ENCODE peak calls at places on chromosomes 6 and 20, in ten cellular contexts. O is fibroblast of pulmonary artery; N is left ventricle myocardium superior; A is activated gamma-delta T cell treated with anti-CD3 and anti-CD28 coated beads, Interleukin-2, amount 50 U/mL, for 16 hours; E is memory B cell; H is NCI-H2029 treated with DMSO at 0.1 percent for 48 hours; R is stomach; B is NCI-H146; L is HTR-8/SVneo; K is stimulated activated CD4-positive, alpha-beta T cell treated with anti-CD3 and anti-CD28 coated beads, Interleukin-1b, Interleukin-23, amount 100 ng/mL, for 24 hours. Y is an unnamed sample.

GRCh38 chr6:145830612-145831011 is 16.0 kb upstream of the FBXO30 start:
- DNase-seq in O (no peak), N (no peak), A (no peak), E (no peak), H (no peak), R (no peak), B (no peak), L (no peak), K (no peak), Y (no peak)

GRCh38 chr6:3372184-3372846 is 84.5 kb downstream of the SLC22A23 start:
- DNase-seq in O (no peak), N (no peak), A (no peak), E (no peak), H (no peak), R (no peak), B (no peak), L (no peak), K (no peak), Y (no peak)

GRCh38 chr20:25341716-25342680 is 48.6 kb downstream of the ABHD12 start:
- DNase-seq in O (peak), N (no peak), A (no peak), E (no peak), H (peak), R (no peak), B (peak), L (no peak), K (no peak), Y (no peak)

GRCh38 chr6:43086022-43086658 is 10.0 kb downstream of the PTK7 start:
- DNase-seq in O (no peak), N (no peak), A (no peak), E (no peak), H (no peak), R (no peak), B (no peak), L (no peak), K (peak), Y (no peak)

GRCh38 chr20:50286609-50287008 is 96.0 kb downstream of the CEBPB start:
- DNase-seq in O (peak), N (peak), A (no peak), E (no peak), H (no peak), R (no peak), B (no peak), L (peak), K (no peak), Y (peak)

GRCh38 chr20:20034486-20034885 is 17.3 kb downstream of the NAA20 start:
- DNase-seq in O (no peak), N (no peak), A (no peak), E (no peak), H (no peak), R (no peak), B (no peak), L (no peak), K (no peak), Y (no peak)

GRCh38 chr6:142474446-142475289 is 172.9 kb downstream of the ADGRG6 start:
- DNase-seq in O (peak), N (no peak), A (no peak), E (peak), H (peak), R (peak), B (peak), L (peak), K (no peak), Y (peak)

GRCh38 chr6:113879186-113880096 is 22.3 kb downstream of the MARCKS start:
- DNase-seq in O (peak), N (no peak), A (no peak), E (peak), H (peak), R (peak), B (peak), L (peak), K (no peak), Y (no peak)

GRCh38 chr20:50191065-50191565 is 485 bp downstream of the CEBPB start:
- DNase-seq in O (no peak), N (peak), A (peak), E (peak), H (no peak), R (peak), B (peak), L (no peak), K (peak), Y (no peak)

GRCh38 chr6:165686966-165687365 is 23.9 kb upstream of the PDE10A start:
- DNase-seq in O (no peak), N (no peak), A (no peak), E (no peak), H (no peak), R (no peak), B (no peak), L (no peak), K (no peak), Y (no peak)

GRCh38 chr6:156601156-156601820 is 175.9 kb upstream of the ARID1B start:
- DNase-seq in O (no peak), N (no peak), A (no peak), E (no peak), H (no peak), R (no peak), B (no peak), L (no peak), K (no peak), Y (no peak)

GRCh38 chr6:80767808-80768207 is 661.3 kb downstream of the BCKDHB start:
- DNase-seq in O (peak), N (peak), A (no peak), E (no peak), H (no peak), R (no peak), B (no peak), L (peak), K (no peak), Y (peak)

GRCh38 chr6:36838896-36839818 is at the start of gene CPNE5:
- DNase-seq in O (no peak), N (peak), A (no peak), E (no peak), H (no peak), R (no peak), B (peak), L (no peak), K (no peak), Y (no peak)

GRCh38 chr6:44530209-44530909 is 142.9 kb downstream of the CDC5L start:
- DNase-seq in O (no peak), N (no peak), A (no peak), E (no peak), H (no peak), R (no peak), B (no peak), L (no peak), K (no peak), Y (no peak)

GRCh38 chr20:46270977-46271744 is 37.1 kb downstream of the CDH22 start:
- DNase-seq in O (no peak), N (no peak), A (no peak), E (no peak), H (no peak), R (no peak), B (peak), L (no peak), K (no peak), Y (no peak)

GRCh38 chr20:63183422-63184146 is 32.3 kb downstream of the YTHDF1 start:
- DNase-seq in O (peak), N (no peak), A (peak), E (peak), H (no peak), R (peak), B (peak), L (peak), K (peak), Y (no peak)

GRCh38 chr20:44910690-44911262 is 916 bp downstream of the PABPC1L start:
- DNase-seq in O (no peak), N (no peak), A (no peak), E (no peak), H (no peak), R (no peak), B (peak), L (no peak), K (no peak), Y (no peak)

GRCh38 chr20:21125072-21125848 is 622 bp upstream of the KIZ start:
- DNase-seq in O (peak), N (peak), A (no peak), E (no peak), H (no peak), R (peak), B (peak), L (peak), K (no peak), Y (peak)

GRCh38 chr6:149922642-149923326 is at the start of gene RAET1G:
- DNase-seq in O (peak), N (peak), A (peak), E (peak), H (no peak), R (peak), B (peak), L (peak), K (peak), Y (peak)

GRCh38 chr6:47897233-47897632 is 115.4 kb downstream of the OPN5 start:
- DNase-seq in O (no peak), N (no peak), A (no peak), E (no peak), H (no peak), R (no peak), B (no peak), L (no peak), K (no peak), Y (no peak)

GRCh38 chr20:39903806-39904205 is 785.2 kb downstream of the MAFB start:
- DNase-seq in O (no peak), N (no peak), A (no peak), E (no peak), H (no peak), R (no peak), B (no peak), L (no peak), K (no peak), Y (no peak)

GRCh38 chr20:2210646-2211556 is 84.9 kb upstream of the TGM3 start:
- DNase-seq in O (peak), N (peak), A (no peak), E (no peak), H (no peak), R (no peak), B (no peak), L (peak), K (no peak), Y (no peak)

GRCh38 chr6:1062786-1063545 is 248.9 kb upstream of the FOXQ1 start:
- DNase-seq in O (no peak), N (no peak), A (no peak), E (no peak), H (no peak), R (no peak), B (no peak), L (no peak), K (no peak), Y (no peak)

GRCh38 chr6:100449239-100449691 is 15.5 kb downstream of the SIM1 start:
- DNase-seq in O (no peak), N (no peak), A (no peak), E (no peak), H (no peak), R (no peak), B (no peak), L (no peak), K (no peak), Y (no peak)

GRCh38 chr6:42526616-42527015 is 37.2 kb upstream of the UBR2 start:
- DNase-seq in O (no peak), N (no peak), A (no peak), E (no peak), H (no peak), R (no peak), B (no peak), L (no peak), K (no peak), Y (no peak)

GRCh38 chr6:16961577-16961976 is 140.3 kb upstream of the STMND1 start:
- DNase-seq in O (no peak), N (no peak), A (no peak), E (no peak), H (no peak), R (no peak), B (no peak), L (no peak), K (no peak), Y (no peak)

GRCh38 chr6:164967102-164967501 is 342.3 kb downstream of the C6orf118 start:
- DNase-seq in O (no peak), N (no peak), A (no peak), E (no peak), H (no peak), R (no peak), B (peak), L (no peak), K (no peak), Y (no peak)

GRCh38 chr6:90375681-90376439 is 79.2 kb upstream of the BACH2 start:
- DNase-seq in O (peak), N (no peak), A (no peak), E (peak), H (no peak), R (no peak), B (no peak), L (no peak), K (no peak), Y (peak)

GRCh38 chr6:39698789-39699188 is 26.4 kb downstream of the KIF6 start:
- DNase-seq in O (no peak), N (no peak), A (no peak), E (no peak), H (no peak), R (no peak), B (no peak), L (no peak), K (no peak), Y (no peak)

GRCh38 chr6:163923658-163924411 is 509.3 kb downstream of the QKI start:
- DNase-seq in O (no peak), N (no peak), A (no peak), E (no peak), H (no peak), R (no peak), B (no peak), L (no peak), K (no peak), Y (no peak)

GRCh38 chr20:14580426-14581074 is 243.1 kb upstream of the FLRT3 start:
- DNase-seq in O (no peak), N (no peak), A (no peak), E (no peak), H (peak), R (no peak), B (peak), L (no peak), K (no peak), Y (no peak)

GRCh38 chr20:31835977-31836852 is 9.2 kb downstream of the FOXS1 start:
- DNase-seq in O (peak), N (peak), A (no peak), E (no peak), H (peak), R (peak), B (peak), L (peak), K (no peak), Y (peak)

GRCh38 chr6:136757150-136757549 is 35.1 kb downstream of the MAP3K5 start:
- DNase-seq in O (peak), N (no peak), A (no peak), E (no peak), H (no peak), R (no peak), B (no peak), L (no peak), K (no peak), Y (no peak)

Y was measured in HFF-Myc.